ENCODE peak calls at places on chromosomes 13 and 19, in nine cellular contexts. N, E, R, O, Z, S, Y, M and W are unnamed samples.

GRCh38 chr13:90414691-90415596 is 932.5 kb upstream of the MIR17HG start:
- DNase-seq in Z (peak), M (peak), N (no peak), Y (peak), E (no peak), S (no peak), O (no peak), R (no peak), W (no peak)

GRCh38 chr13:46866150-46866549 is 30.7 kb downstream of the HTR2A start:
- DNase-seq in E (peak), N (no peak), Z (peak), Y (peak), M (peak), O (no peak), R (peak), S (peak), W (peak)

GRCh38 chr19:1101337-1101698 is 2.5 kb upstream of the GPX4 start:
- DNase-seq in R (no peak), Y (no peak), M (peak), Z (peak), S (no peak), E (peak), O (no peak), N (no peak), W (no peak)

GRCh38 chr19:35009424-35010415 is 9.6 kb downstream of the GRAMD1A start:
- DNase-seq in O (no peak), R (no peak), E (no peak), Z (no peak), N (no peak), Y (no peak), S (no peak), M (no peak), W (no peak)

GRCh38 chr13:114077938-114078335 is 54.5 kb downstream of the RASA3 start:
- DNase-seq in M (no peak), Z (peak), R (no peak), N (no peak), Y (peak), O (peak), S (no peak), E (no peak), W (no peak)

GRCh38 chr13:20191902-20192469 is 752 bp downstream of the GJB2 start:
- DNase-seq in N (no peak), M (peak), O (no peak), Y (no peak), R (peak), S (no peak), Z (peak), E (no peak), W (peak)

GRCh38 chr13:96053003-96053703 is at the start of gene UGGT2:
- DNase-seq in Z (peak), N (peak), R (peak), M (peak), O (peak), S (peak), Y (peak), E (peak), W (peak)

GRCh38 chr13:30851697-30852096 is 54.4 kb upstream of the MEDAG start:
- DNase-seq in S (no peak), O (no peak), Z (no peak), E (no peak), M (no peak), Y (no peak), N (no peak), R (no peak), W (peak)

GRCh38 chr19:17420267-17420924 is 549 bp downstream of the MVB12A start:
- DNase-seq in R (peak), N (no peak), M (peak), Z (peak), O (no peak), E (peak), S (no peak), Y (no peak), W (peak)

GRCh38 chr13:50268500-50268899 is 253.3 kb downstream of the KCNRG start:
- DNase-seq in Y (peak), Z (no peak), R (no peak), E (no peak), S (no peak), M (no peak), N (no peak), O (no peak), W (no peak)
- TF ChIP-seq CTCF in Y (peak), Z (peak), R (no peak), E (no peak), S (peak), M (no peak), N (no peak), O (no peak), W (no peak)

DNA sequence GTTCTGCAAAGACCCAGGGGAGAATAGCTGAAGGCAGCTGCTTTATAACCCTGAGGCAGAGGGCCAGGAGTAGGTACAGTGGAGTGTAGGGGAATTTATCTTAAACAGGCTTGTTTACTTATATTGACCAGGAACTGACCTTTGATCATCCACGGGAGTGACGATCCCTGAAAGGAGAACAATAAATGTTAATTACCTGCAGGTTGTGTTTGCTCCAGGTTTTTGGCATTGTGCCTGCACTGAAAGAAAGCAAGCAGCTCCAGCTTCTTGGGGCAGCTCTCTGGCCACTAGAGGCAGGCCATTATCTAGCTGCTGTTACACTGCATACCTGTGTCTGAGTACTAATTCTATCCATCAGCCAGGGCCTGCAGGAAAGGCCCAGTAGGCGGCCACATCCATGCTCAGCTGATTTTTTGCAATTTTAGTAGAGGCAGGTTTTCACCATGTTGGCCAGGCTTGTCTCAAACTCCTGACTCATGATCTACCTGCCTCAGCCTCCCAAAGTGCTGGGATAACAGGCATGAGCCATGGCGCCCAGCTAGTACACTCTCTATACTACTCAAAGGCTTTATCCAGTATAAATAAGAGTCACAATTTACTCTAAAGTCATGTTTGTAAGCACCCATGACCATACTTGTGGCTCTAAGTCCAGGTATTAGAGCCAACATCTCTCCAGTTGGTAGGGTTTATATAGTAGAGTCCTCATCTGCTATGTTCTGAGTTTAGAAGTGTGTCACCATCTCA is 8.5 kb upstream of the ZNF91 start:
- DNase-seq in Z (peak), O (no peak), S (no peak), E (no peak), R (no peak), N (no peak), Y (no peak), M (no peak), W (no peak)
- TF ChIP-seq CTCF in Z (peak), O (no peak), S (no peak), E (no peak), R (no peak), N (no peak), Y (no peak), M (no peak), W (no peak)

GRCh38 chr13:41250993-41251392 is 12.4 kb downstream of the MTRF1 start:
- DNase-seq in E (no peak), O (no peak), N (no peak), Y (no peak), R (no peak), M (no peak), S (no peak), Z (no peak), W (no peak)
- TF ChIP-seq CTCF in E (no peak), O (no peak), N (no peak), Y (no peak), R (no peak), M (no peak), S (no peak), Z (no peak), W (no peak)

DNA sequence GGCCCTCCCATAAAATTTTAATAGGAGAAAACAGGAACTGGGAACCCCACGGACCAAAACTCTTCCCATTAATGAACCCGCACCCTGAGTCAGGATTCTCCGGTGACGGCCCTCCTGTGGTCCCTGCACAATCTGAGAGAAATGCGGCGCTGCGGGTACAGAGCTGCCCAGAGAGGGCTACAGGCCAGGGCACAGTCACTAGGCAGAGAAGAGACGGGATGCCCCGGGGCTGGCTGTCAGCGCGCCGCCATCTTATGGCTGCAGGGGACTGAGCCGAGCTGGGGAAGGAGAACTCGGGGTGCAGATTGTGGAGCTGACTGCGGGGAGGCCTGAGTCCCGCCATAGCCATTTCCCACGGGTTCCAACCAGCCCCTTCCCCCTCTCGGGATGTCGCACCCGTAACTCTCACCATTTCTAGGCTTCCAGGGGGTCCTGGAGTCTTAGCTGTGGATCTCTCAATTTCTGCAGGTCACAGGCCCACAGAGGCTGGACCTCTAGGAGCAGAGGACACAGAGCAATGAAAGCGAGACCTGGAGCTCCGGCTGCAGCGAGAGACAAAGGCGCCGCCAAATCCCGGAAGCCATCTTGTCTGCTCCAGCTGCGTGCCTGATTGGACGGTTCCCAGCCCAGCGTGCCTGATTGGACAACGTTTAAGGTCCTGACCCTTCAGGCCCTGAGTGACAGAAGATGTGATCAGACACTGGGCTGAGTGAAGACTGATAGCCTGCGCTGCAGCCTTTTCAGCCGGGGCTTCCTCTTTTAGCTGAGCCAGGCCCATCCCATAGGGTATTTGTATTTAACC is at the start of gene ZNF675:
- DNase-seq in S (peak), N (peak), Y (peak), O (peak), R (peak), M (peak), E (peak), Z (peak), W (peak)
- TF ChIP-seq CTCF in S (peak), N (no peak), Y (peak), O (no peak), R (no peak), M (no peak), E (no peak), Z (no peak), W (no peak)

GRCh38 chr13:23180711-23181110 is at the start of gene SGCG:
- DNase-seq in Z (no peak), R (no peak), O (no peak), M (no peak), E (peak), Y (no peak), N (no peak), S (no peak), W (no peak)

DNA sequence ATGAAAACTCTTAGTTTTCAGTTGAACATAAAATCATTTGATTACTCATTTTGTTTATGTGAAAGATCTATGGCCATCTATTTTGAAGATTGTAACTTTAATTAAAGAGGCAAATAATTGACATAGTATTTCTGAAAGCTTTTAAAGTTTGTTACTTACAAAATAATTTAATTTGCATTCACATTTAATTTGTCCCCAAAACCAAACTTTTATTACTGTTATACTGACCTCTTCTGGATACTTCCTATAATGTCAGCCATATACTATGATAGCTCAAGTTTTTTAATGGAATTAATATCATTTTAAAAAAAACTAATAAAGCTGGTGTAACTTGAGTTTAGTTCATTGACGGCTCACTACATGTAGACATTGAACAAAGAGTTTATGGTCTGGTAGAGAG is 4.9 kb upstream of the SGCG start:
- DNase-seq in N (no peak), O (no peak), Y (peak), E (no peak), S (no peak), R (no peak), Z (peak), M (no peak), W (no peak)
- TF ChIP-seq CTCF in N (no peak), O (no peak), Y (peak), E (no peak), S (peak), R (peak), Z (peak), M (no peak), W (peak)